ENCODE peak calls at places on chromosomes 11 and 22, in eight cellular contexts. Z is upper lobe of right lung; O is thoracic aorta; P is PC-3; M is mucosa of descending colon; U is CD8-positive, alpha-beta T cell; E is neural progenitor cell; B is MM.1S. L is an unnamed sample. For H3K4me1 and H3K36me3, the result is how much of the 10 kb centered on the place peaks cover.

GRCh38 chr22:27429476-27429875 is 372.1 kb downstream of the MN1 start:
- DNase-seq in Z (no peak), E (no peak), U (no peak), O (no peak), M (no peak), P (no peak), B (no peak), L (no peak)

GRCh38 chr22:20080776-20081654 is 974 bp downstream of the DGCR8 start:
- DNase-seq in B (peak), U (no peak), E (peak), O (no peak), Z (no peak), P (peak), M (peak), L (no peak)

GRCh38 chr11:115721309-115722007 is 217.2 kb upstream of the CADM1 start:
- DNase-seq in M (no peak), E (no peak), O (no peak), P (no peak), B (no peak), Z (no peak), U (no peak), L (no peak)

GRCh38 chr11:128574576-128575011 is 12.8 kb downstream of the ETS1 start:
- DNase-seq in B (no peak), M (no peak), P (peak), E (no peak), U (no peak), Z (no peak), O (no peak), L (no peak)

GRCh38 chr11:117808768-117809167 is 11.8 kb upstream of the DSCAML1 start:
- DNase-seq in Z (no peak), M (peak), U (no peak), O (no peak), P (no peak), B (no peak), E (no peak), L (no peak)

GRCh38 chr11:13663631-13664071 is 4.8 kb upstream of the FAR1 start:
- DNase-seq in E (no peak), U (no peak), M (no peak), P (peak), B (no peak), Z (no peak), O (no peak), L (no peak)

GRCh38 chr22:38570841-38571364 is 920 bp upstream of the DMC1 start:
- DNase-seq in O (no peak), Z (no peak), P (peak), U (peak), E (peak), B (peak), M (peak), L (no peak)

GRCh38 chr11:77267910-77268309 is 33.6 kb downstream of the GDPD4 start:
- DNase-seq in P (no peak), B (no peak), M (no peak), E (no peak), Z (no peak), O (no peak), U (no peak), L (no peak)

GRCh38 chr11:6402561-6402981 is 12.3 kb downstream of the SMPD1 start:
- DNase-seq in E (no peak), M (no peak), B (peak), U (peak), P (no peak), Z (no peak), O (no peak), L (no peak)

GRCh38 chr11:108019870-108020540 is 11.3 kb downstream of the CUL5 start:
- DNase-seq in U (no peak), B (no peak), M (no peak), Z (no peak), P (no peak), E (no peak), O (no peak), L (no peak)

GRCh38 chr11:59802639-59803176 is 7.9 kb downstream of the MRPL16 start:
- DNase-seq in Z (no peak), U (no peak), M (no peak), E (peak), B (peak), O (no peak), P (peak), L (no peak)

GRCh38 chr11:35073691-35074382 is 65.1 kb upstream of the CD44 start:
- DNase-seq in M (no peak), P (no peak), E (no peak), B (no peak), U (no peak), O (no peak), Z (no peak), L (no peak)

GRCh38 chr11:26837154-26837553 is 115.3 kb upstream of the SLC5A12 start:
- DNase-seq in P (no peak), U (no peak), Z (no peak), B (no peak), M (no peak), O (no peak), E (no peak), L (no peak)

GRCh38 chr22:47043835-47044721 is 281.6 kb downstream of the TBC1D22A start:
- DNase-seq in B (no peak), P (no peak), M (peak), O (no peak), U (no peak), E (peak), Z (peak), L (peak)

GRCh38 chr11:91967018-91967715 is 257.5 kb upstream of the FAT3 start:
- DNase-seq in E (no peak), B (no peak), U (no peak), M (no peak), P (no peak), O (no peak), Z (no peak), L (no peak)

GRCh38 chr11:103850419-103851165 is 185.8 kb upstream of the DDI1 start:
- DNase-seq in O (no peak), B (no peak), E (no peak), U (no peak), M (no peak), P (no peak), Z (no peak), L (no peak)

GRCh38 chr11:82960000-82960778 is 58.7 kb downstream of the DDIAS start:
- DNase-seq in P (no peak), O (no peak), B (peak), Z (no peak), M (no peak), U (no peak), E (no peak), L (no peak)

GRCh38 chr11:117096140-117096972 is 1.9 kb downstream of the SIK3 start:
- DNase-seq in P (no peak), U (peak), Z (no peak), O (no peak), B (peak), E (peak), M (no peak), L (no peak)

GRCh38 chr22:30838111-30838510 is 130.5 kb downstream of the MORC2 start:
- DNase-seq in M (no peak), O (no peak), Z (no peak), U (no peak), P (peak), E (no peak), B (no peak), L (no peak)

GRCh38 chr11:406796-407650 is 7.8 kb downstream of the SIGIRR start:
- DNase-seq in M (peak), B (peak), O (no peak), Z (peak), U (peak), E (peak), P (peak), L (peak)

GRCh38 chr11:13717331-13717730 is 48.9 kb downstream of the FAR1 start:
- DNase-seq in B (no peak), M (no peak), U (no peak), E (no peak), Z (no peak), P (peak), O (no peak), L (no peak)

GRCh38 chr11:131195801-131196517 is 174.5 kb upstream of the NTM start:
- DNase-seq in U (no peak), P (peak), B (no peak), E (no peak), M (no peak), Z (no peak), O (no peak), L (no peak)

GRCh38 chr11:93662177-93662575 is 694 bp downstream of the CEP295 start:
- DNase-seq in P (no peak), M (no peak), E (no peak), Z (no peak), U (no peak), O (no peak), B (peak), L (no peak)

GRCh38 chr22:45064313-45065268 is 54.8 kb upstream of the PHF21B start:
- DNase-seq in M (no peak), E (no peak), U (no peak), B (no peak), P (peak), Z (no peak), O (no peak), L (no peak)

GRCh38 chr11:60175860-60176275 is 7.0 kb downstream of the MS4A6A start:
- DNase-seq in B (no peak), O (no peak), Z (no peak), U (no peak), M (no peak), E (no peak), P (no peak), L (no peak)

GRCh38 chr11:109426442-109426841 is 4.5 kb downstream of the C11orf87 start:
- DNase-seq in B (peak), Z (no peak), P (peak), O (no peak), U (no peak), E (peak), M (no peak), L (no peak)

GRCh38 chr11:70078796-70079616 is 889 bp downstream of the ANO1 start:
- DNase-seq in B (no peak), E (peak), M (no peak), P (peak), O (no peak), Z (no peak), U (no peak), L (no peak)

GRCh38 chr11:15663778-15664218 is 549.1 kb downstream of the INSC start:
- DNase-seq in P (no peak), U (no peak), M (no peak), B (no peak), O (no peak), E (peak), Z (no peak), L (no peak)

GRCh38 chr11:57323503-57324153 is 1.1 kb downstream of the TNKS1BP1 start:
- DNase-seq in P (no peak), O (no peak), M (peak), B (no peak), E (no peak), U (no peak), Z (no peak), L (no peak)

GRCh38 chr11:72352859-72353551 is 81.3 kb downstream of the CLPB start:
- DNase-seq in E (peak), O (no peak), P (no peak), B (no peak), M (no peak), Z (no peak), U (no peak), L (no peak)

GRCh38 chr11:100776212-100776896 is 89.3 kb downstream of the ARHGAP42 start:
- DNase-seq in M (no peak), O (no peak), Z (no peak), E (no peak), B (no peak), P (peak), U (no peak), L (no peak)

GRCh38 chr11:34431979-34432378 is 6.8 kb upstream of the CAT start:
- DNase-seq in E (no peak), P (no peak), O (no peak), Z (no peak), B (no peak), U (no peak), M (no peak), L (no peak)

GRCh38 chr11:73176892-73177155 is 34.7 kb upstream of the FCHSD2 start:
- DNase-seq in P (peak), B (no peak), E (no peak), M (no peak), U (no peak), Z (no peak), O (no peak), L (no peak)

GRCh38 chr11:65111159-65111536 is 524 bp upstream of the TM7SF2 start:
- DNase-seq in Z (no peak), P (no peak), M (no peak), O (no peak), E (no peak), U (no peak), B (no peak), L (no peak)

GRCh38 chr11:65112551-65113360 is 1.1 kb downstream of the TM7SF2 start:
- DNase-seq in B (peak), P (peak), U (peak), O (no peak), M (peak), E (peak), Z (peak), L (peak)

GRCh38 chr11:65111537-65112225 is at the start of gene TM7SF2:
- DNase-seq in B (peak), O (peak), Z (peak), P (peak), M (peak), E (peak), U (peak), L (peak)

GRCh38 chr11:65113361-65113756 is 1.7 kb downstream of the TM7SF2 start:
- DNase-seq in U (no peak), E (no peak), M (no peak), B (no peak), P (peak), Z (no peak), O (no peak), L (no peak)

GRCh38 chr11:65112226-65112550 is 516 bp downstream of the TM7SF2 start:
- DNase-seq in U (no peak), B (no peak), P (no peak), Z (no peak), O (no peak), E (peak), M (no peak), L (no peak)
- TF ChIP-seq CTCF in U (no peak), B (no peak), P (no peak), Z (no peak), O (no peak), E (no peak), M (no peak), L (no peak)

DNA sequence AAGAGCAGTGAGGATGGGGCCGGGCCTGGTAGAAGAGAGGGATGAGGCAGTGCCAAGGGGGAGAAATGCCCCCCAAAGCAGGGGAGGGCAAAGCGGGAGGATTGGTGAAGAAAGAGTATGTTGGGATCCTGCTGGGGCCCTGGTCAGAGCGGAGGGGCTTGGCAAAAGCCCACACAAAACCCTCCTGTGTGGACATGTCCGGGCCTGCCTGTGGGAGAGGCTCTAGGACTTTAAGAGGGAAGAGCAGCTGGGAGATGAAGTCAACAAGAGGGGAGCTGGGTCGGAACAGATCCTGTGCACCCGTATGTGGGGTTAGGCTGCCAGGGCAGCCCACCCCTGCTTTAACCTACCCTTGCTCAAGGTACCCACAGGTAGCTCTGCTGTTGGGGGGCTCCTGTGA is 25.8 kb downstream of the ART5 start:
- DNase-seq in U (no peak), Z (peak), O (no peak), B (no peak), E (no peak), P (no peak), M (no peak), L (peak)
- H3K4me1 ChIP-seq in U (under half), Z (under half), O (under half), B (under half), E (under half), P (under half), M (under half), L (under half)

GRCh38 chr22:36343070-36343719 is 44.6 kb downstream of the MYH9 start:
- DNase-seq in Z (no peak), O (no peak), B (no peak), U (no peak), E (no peak), M (no peak), P (no peak), L (no peak)
- H3K36me3 ChIP-seq in Z (half or more), O (under half), B (under half), U (under half), E (under half), M (under half), P (half or more), L (half or more)

GRCh38 chr11:120547871-120548681 is 36.5 kb downstream of the GRIK4 start:
- DNase-seq in O (peak), E (peak), U (no peak), P (peak), Z (peak), B (no peak), M (peak), L (peak)
- TF ChIP-seq CTCF in O (no peak), E (peak), U (no peak), P (peak), Z (no peak), B (no peak), M (no peak), L (no peak)

DNA sequence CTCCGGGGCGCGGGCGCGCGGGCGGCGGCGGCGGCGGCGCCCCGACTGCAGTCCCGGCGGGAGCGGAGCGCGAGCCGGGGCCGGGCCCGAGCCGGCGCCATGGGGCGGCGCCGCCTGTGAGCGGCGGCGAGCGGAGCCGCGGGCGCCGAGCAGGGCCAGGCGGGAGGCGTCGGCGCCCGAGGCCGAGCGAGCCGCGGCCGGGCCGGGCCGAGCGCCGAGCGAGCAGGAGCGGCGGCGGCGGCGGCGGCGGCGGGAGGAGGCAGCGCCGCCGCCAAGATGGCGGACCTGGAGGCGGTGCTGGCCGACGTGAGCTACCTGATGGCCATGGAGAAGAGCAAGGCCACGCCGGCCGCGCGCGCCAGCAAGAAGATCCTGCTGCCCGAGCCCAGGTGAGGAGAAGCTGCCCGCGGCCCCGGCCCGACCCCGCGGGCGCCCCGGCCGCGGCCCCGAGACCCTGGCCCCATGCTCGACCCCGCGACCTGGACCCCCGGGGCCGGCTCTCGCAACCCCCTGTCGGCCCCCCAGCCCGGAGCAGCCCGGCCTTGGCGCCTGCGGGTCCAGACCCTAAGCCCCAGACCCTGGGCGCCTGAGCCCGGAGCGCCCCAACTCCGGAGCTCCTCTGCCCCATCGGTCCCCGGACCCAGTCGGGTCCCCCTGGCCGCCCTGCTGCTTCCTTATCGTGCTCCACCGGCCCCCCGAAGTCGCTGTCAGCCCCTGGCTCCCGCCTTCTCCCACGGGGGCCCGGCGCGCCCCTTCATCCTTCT is at the start of gene GRK2:
- DNase-seq in O (no peak), Z (peak), B (peak), E (peak), M (peak), P (peak), U (peak), L (no peak)
- H3K4me1 ChIP-seq in O (under half), Z (half or more), B (half or more), E (under half), M (half or more), P (under half), U (half or more), L (under half)

GRCh38 chr11:65867284-65868071 is 5.1 kb downstream of the EFEMP2 start:
- DNase-seq in M (peak), E (peak), P (no peak), Z (no peak), U (no peak), B (no peak), O (no peak), L (no peak)

GRCh38 chr11:65868907-65869306 is 3.7 kb downstream of the EFEMP2 start:
- DNase-seq in B (no peak), P (no peak), O (no peak), E (no peak), Z (no peak), U (no peak), M (no peak), L (no peak)

GRCh38 chr11:65869643-65870306 is 2.8 kb downstream of the EFEMP2 start:
- DNase-seq in O (no peak), P (no peak), U (no peak), E (no peak), B (no peak), Z (no peak), M (peak), L (peak)

GRCh38 chr11:65866524-65867283 is 5.9 kb downstream of the EFEMP2 start:
- DNase-seq in P (no peak), U (no peak), Z (peak), M (peak), E (no peak), B (no peak), O (no peak), L (no peak)

DNA sequence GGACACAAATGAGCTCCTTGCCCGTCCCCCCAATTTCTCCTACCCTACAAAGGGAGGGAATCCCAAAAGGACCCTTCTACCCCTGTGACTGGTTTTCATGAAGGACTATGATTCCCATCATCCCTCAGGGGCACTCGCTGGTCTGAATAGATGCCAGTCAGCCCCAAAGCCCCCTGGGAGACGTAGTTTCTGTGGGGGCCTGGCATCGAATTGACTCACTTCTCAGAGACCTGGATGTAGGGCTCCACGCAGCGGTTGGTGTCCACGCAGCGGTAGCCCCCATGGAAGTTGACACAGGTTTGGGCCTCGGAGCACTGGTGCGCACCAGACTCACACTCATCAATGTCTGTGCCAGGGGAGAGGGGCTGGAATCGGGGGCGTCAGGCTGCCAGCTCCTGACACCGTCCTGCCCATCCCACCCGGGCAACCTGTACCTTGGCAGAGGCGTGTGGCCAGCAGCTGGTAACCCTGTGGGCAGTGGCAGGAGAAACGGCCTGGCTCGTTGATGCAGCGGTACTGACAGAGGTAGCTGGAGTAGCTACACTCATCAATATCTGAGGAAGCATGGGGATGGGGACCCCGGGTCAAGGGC is 4.4 kb downstream of the EFEMP2 start:
- DNase-seq in B (no peak), Z (no peak), O (no peak), E (peak), M (peak), P (no peak), U (no peak), L (no peak)
- H3K36me3 ChIP-seq in B (under half), Z (under half), O (half or more), E (under half), M (under half), P (under half), U (under half), L (under half)

GRCh38 chr11:47971501-47971900 is 8.9 kb upstream of the PTPRJ start:
- DNase-seq in B (no peak), P (no peak), O (no peak), U (no peak), Z (no peak), E (no peak), M (no peak), L (no peak)

GRCh38 chr11:47973173-47973572 is 7.2 kb upstream of the PTPRJ start:
- DNase-seq in Z (no peak), B (no peak), O (no peak), U (no peak), E (no peak), P (no peak), M (no peak), L (no peak)

GRCh38 chr11:47966621-47967020 is 13.7 kb upstream of the PTPRJ start:
- DNase-seq in O (no peak), M (no peak), E (no peak), P (no peak), B (no peak), Z (no peak), U (no peak), L (no peak)

GRCh38 chr11:47967577-47968230 is 12.7 kb upstream of the PTPRJ start:
- DNase-seq in E (no peak), Z (no peak), U (no peak), M (no peak), P (no peak), B (no peak), O (no peak), L (no peak)

DNA sequence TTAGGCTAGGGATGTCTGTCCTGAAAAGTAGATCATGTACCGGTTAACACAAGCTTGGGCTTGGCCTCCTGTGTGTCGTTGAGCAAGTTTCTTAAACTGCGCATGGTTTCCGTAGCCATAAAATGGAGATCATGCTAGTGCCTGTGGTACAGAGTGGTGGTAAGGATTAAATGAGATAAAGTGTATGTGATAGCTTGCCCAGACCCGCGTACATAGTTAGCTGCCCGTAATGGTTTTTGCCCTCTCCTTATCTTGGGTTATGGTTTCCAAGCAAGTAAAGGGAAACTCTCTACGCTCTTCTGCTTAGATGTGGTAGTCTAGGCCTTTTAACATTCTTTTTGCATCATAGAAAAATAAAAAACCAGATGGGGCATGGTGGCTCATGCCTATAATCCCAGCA is 11.0 kb upstream of the PTPRJ start:
- DNase-seq in M (no peak), B (no peak), O (no peak), P (no peak), Z (no peak), E (no peak), U (no peak), L (no peak)
- TF ChIP-seq CTCF in M (no peak), B (no peak), O (no peak), P (no peak), Z (no peak), E (no peak), U (no peak), L (no peak)

L was measured in RWPE2.